ENCODE peak calls at places on chromosome 11, in four cellular contexts. One of them, this sample, is unnamed.

GRCh38 chr11:112852141-112852853 is 108.9 kb upstream of the NCAM1 start:
- DNase-seq in stomach: no peak
- DNase-seq in lung: no peak
- DNase-seq in fibroblast of pulmonary artery: peak
- DNase-seq in this sample: no peak

GRCh38 chr11:78061921-78062311 is 1.7 kb upstream of the THRSP start:
- DNase-seq in stomach: no peak
- DNase-seq in lung: no peak
- DNase-seq in fibroblast of pulmonary artery: peak
- DNase-seq in this sample: no peak

GRCh38 chr11:120034881-120035620 is 102.9 kb downstream of the TRIM29 start:
- DNase-seq in stomach: no peak
- DNase-seq in lung: no peak
- DNase-seq in fibroblast of pulmonary artery: no peak
- DNase-seq in this sample: no peak

GRCh38 chr11:72776844-72777754 is 16.7 kb downstream of the STARD10 start:
- DNase-seq in stomach: peak
- DNase-seq in lung: no peak
- DNase-seq in fibroblast of pulmonary artery: no peak
- DNase-seq in this sample: no peak

GRCh38 chr11:128506999-128507591 is 80.3 kb downstream of the ETS1 start:
- DNase-seq in stomach: peak
- DNase-seq in lung: peak
- DNase-seq in fibroblast of pulmonary artery: peak
- DNase-seq in this sample: no peak

GRCh38 chr11:18749681-18750319 is 23.8 kb upstream of the IGSF22 start:
- DNase-seq in stomach: no peak
- DNase-seq in lung: no peak
- DNase-seq in fibroblast of pulmonary artery: peak
- DNase-seq in this sample: no peak

GRCh38 chr11:19718976-19719375 is 6.3 kb downstream of the NAV2 start:
- DNase-seq in stomach: no peak
- DNase-seq in lung: no peak
- DNase-seq in fibroblast of pulmonary artery: no peak
- DNase-seq in this sample: no peak

GRCh38 chr11:132060546-132060945 is 690.1 kb downstream of the NTM start:
- DNase-seq in stomach: no peak
- DNase-seq in lung: no peak
- DNase-seq in fibroblast of pulmonary artery: no peak
- DNase-seq in this sample: no peak

GRCh38 chr11:79616392-79616831 is 175.6 kb upstream of the TENM4 start:
- DNase-seq in stomach: no peak
- DNase-seq in lung: no peak
- DNase-seq in fibroblast of pulmonary artery: no peak
- DNase-seq in this sample: no peak

GRCh38 chr11:46341454-46341853 is 5.8 kb upstream of the DGKZ start:
- DNase-seq in stomach: no peak
- DNase-seq in lung: no peak
- DNase-seq in fibroblast of pulmonary artery: no peak
- DNase-seq in this sample: no peak

This sample was measured in GM12864.